ENCODE peak calls at places on chromosomes 2 and 18, in six cellular contexts. Y is psoas muscle; S is neural progenitor cell; J is CD8-positive, alpha-beta T cell; I is fibroblast of lung; O is CD4-positive, alpha-beta memory T cell. V is an unnamed sample. For H3K4me1 and H3K36me3, the result is how much of the 10 kb centered on the place peaks cover.

GRCh38 chr2:69299772-69300516 is 87.1 kb downstream of the GFPT1 start:
- DNase-seq in Y (no peak), S (no peak), J (no peak), I (no peak), O (no peak), V (no peak)

GRCh38 chr2:190532581-190532980 is 1.9 kb downstream of the NEMP2 start:
- DNase-seq in Y (no peak), S (no peak), J (no peak), I (no peak), O (no peak), V (no peak)

GRCh38 chr2:239521518-239521815 is 120.6 kb upstream of the HDAC4 start:
- DNase-seq in Y (no peak), S (no peak), J (no peak), I (no peak), O (no peak), V (no peak)

GRCh38 chr2:240481720-240482119 is 46.3 kb downstream of the GPC1 start:
- DNase-seq in Y (no peak), S (no peak), J (no peak), I (no peak), O (no peak), V (no peak)

GRCh38 chr2:48249093-48249492 is 280.9 kb upstream of the STON1 start:
- DNase-seq in Y (no peak), S (no peak), J (no peak), I (peak), O (no peak), V (no peak)

GRCh38 chr2:109175350-109175678 is 46.3 kb downstream of the SH3RF3 start:
- DNase-seq in Y (no peak), S (no peak), J (no peak), I (no peak), O (no peak), V (peak)

GRCh38 chr2:181471227-181471626 is 14.0 kb downstream of the ITGA4 start:
- DNase-seq in Y (no peak), S (no peak), J (no peak), I (peak), O (peak), V (no peak)

GRCh38 chr2:100292022-100292580 is 30.2 kb downstream of the LONRF2 start:
- DNase-seq in Y (no peak), S (peak), J (peak), I (peak), O (no peak), V (no peak)

GRCh38 chr2:144350151-144350802 is 169.6 kb downstream of the ZEB2 start:
- DNase-seq in Y (no peak), S (peak), J (no peak), I (peak), O (no peak), V (no peak)

GRCh38 chr18:77191241-77191751 is 58.4 kb upstream of the GALR1 start:
- DNase-seq in Y (no peak), S (peak), J (no peak), I (peak), O (no peak), V (no peak)

GRCh38 chr2:205607146-205607545 is 75.2 kb upstream of the NRP2 start:
- DNase-seq in Y (no peak), S (no peak), J (no peak), I (no peak), O (no peak), V (no peak)

GRCh38 chr2:105919191-105919811 is 174.6 kb downstream of the NCK2 start:
- DNase-seq in Y (no peak), S (no peak), J (no peak), I (peak), O (no peak), V (no peak)

GRCh38 chr18:9612215-9612830 is 2.0 kb downstream of the PPP4R1 start:
- DNase-seq in Y (no peak), S (peak), J (peak), I (peak), O (peak), V (no peak)

GRCh38 chr2:162926501-162926900 is 87.9 kb upstream of the KCNH7 start:
- DNase-seq in Y (no peak), S (no peak), J (no peak), I (peak), O (no peak), V (no peak)

GRCh38 chr2:109582928-109583895 is 30.6 kb downstream of the SEPTIN10 start:
- DNase-seq in Y (no peak), S (no peak), J (no peak), I (peak), O (no peak), V (no peak)

GRCh38 chr2:202375006-202375610 is 1.0 kb upstream of the BMPR2 start:
- DNase-seq in Y (peak), S (peak), J (peak), I (peak), O (peak), V (no peak)

GRCh38 chr18:48020337-48021250 is 90.1 kb upstream of the SMAD2 start:
- DNase-seq in Y (no peak), S (no peak), J (no peak), I (no peak), O (no peak), V (no peak)

GRCh38 chr2:40412456-40412855 is 39.4 kb downstream of the SLC8A1 start:
- DNase-seq in Y (no peak), S (no peak), J (no peak), I (peak), O (no peak), V (no peak)

DNA sequence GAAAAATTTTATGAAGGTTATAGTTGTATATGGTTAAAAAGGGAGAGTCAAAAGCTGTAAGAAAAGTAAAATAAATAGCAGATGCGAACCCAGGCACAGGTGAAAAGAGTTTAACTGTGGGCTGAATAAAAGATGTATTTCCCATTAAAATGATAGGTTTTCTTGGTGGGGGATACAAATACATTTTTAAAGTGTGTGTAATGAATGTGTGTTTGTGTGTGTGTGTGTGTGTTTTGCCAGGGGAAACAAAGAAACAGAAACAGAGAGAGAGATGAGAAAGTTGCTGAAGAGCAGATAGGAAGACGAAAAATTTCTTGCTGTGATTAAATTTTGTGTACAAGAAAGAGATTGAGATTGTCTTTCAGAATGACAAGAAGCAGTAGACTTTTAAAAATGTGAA is 12.1 kb downstream of the TFPI start:
- DNase-seq in Y (no peak), S (no peak), J (no peak), I (peak), O (no peak), V (no peak)
- H3K4me1 ChIP-seq in Y (under half), S (under half), J (under half), I (under half), O (under half), V (under half)

GRCh38 chr2:98347298-98348065 is 1.2 kb downstream of the CNGA3 start:
- DNase-seq in Y (no peak), S (peak), J (no peak), I (no peak), O (no peak), V (no peak)
- H3K27ac ChIP-seq in Y (no peak), S (no peak), J (no peak), I (no peak), O (no peak), V (no peak)

DNA sequence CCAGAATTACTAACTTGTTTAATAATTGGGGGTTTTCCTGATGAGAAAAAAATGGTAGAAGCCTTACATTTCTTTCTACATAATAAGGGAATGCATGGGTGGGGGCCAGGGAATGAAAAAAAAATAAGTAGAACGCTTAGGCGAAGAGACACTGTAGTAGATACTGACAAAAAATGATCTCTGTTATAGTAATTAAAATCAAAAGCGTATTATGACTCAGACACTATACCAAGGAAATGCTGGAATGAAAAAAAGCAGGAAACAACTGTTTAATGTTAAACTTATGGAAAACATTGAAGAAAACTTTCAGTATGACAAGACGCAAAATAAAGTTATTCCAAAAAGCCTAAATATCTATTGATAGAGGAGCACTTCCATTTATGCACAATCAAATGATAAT is 42.9 kb downstream of the PRPF40A start:
- DNase-seq in Y (no peak), S (no peak), J (no peak), I (no peak), O (no peak), V (no peak)
- H3K36me3 ChIP-seq in Y (half or more), S (half or more), J (under half), I (under half), O (under half), V (under half)

GRCh38 chr2:232022733-232023132 is 61.2 kb downstream of the DIS3L2 start:
- DNase-seq in Y (no peak), S (no peak), J (no peak), I (no peak), O (no peak), V (no peak)

GRCh38 chr2:232021881-232022280 is 60.4 kb downstream of the DIS3L2 start:
- DNase-seq in Y (no peak), S (no peak), J (no peak), I (no peak), O (no peak), V (no peak)

GRCh38 chr2:232013701-232014353 is 52.3 kb downstream of the DIS3L2 start:
- DNase-seq in Y (no peak), S (no peak), J (no peak), I (peak), O (no peak), V (no peak)

GRCh38 chr2:232014681-232015080 is 53.2 kb downstream of the DIS3L2 start:
- DNase-seq in Y (no peak), S (no peak), J (no peak), I (no peak), O (no peak), V (no peak)

DNA sequence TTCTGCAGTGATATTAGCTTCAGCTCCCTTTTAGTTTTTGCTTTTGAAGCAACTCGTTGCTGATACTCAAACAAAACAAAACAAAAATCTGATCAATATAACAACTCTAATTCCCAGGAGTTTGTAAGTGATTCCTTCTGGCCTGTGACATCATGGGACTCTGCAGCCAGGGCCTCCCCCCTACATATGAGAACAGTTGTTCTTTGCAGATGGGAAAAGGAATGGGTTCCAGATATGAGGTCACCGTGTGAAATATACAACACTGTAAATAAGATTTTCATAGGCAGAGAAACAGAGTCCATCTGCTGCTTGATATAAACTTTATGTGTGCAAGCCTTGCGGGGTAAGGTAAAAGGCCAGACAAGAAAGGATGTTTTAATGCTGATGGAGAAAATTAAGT is 56.7 kb downstream of the DIS3L2 start:
- DNase-seq in Y (no peak), S (no peak), J (no peak), I (no peak), O (no peak), V (no peak)
- H3K4me1 ChIP-seq in Y (under half), S (under half), J (under half), I (under half), O (under half), V (under half)

GRCh38 chr2:178806543-178806942 is 680 bp downstream of the TTN start:
- DNase-seq in Y (no peak), S (no peak), J (no peak), I (no peak), O (no peak), V (no peak)
- H3K27ac ChIP-seq in Y (peak), S (no peak), J (no peak), I (no peak), O (no peak), V (no peak)

DNA sequence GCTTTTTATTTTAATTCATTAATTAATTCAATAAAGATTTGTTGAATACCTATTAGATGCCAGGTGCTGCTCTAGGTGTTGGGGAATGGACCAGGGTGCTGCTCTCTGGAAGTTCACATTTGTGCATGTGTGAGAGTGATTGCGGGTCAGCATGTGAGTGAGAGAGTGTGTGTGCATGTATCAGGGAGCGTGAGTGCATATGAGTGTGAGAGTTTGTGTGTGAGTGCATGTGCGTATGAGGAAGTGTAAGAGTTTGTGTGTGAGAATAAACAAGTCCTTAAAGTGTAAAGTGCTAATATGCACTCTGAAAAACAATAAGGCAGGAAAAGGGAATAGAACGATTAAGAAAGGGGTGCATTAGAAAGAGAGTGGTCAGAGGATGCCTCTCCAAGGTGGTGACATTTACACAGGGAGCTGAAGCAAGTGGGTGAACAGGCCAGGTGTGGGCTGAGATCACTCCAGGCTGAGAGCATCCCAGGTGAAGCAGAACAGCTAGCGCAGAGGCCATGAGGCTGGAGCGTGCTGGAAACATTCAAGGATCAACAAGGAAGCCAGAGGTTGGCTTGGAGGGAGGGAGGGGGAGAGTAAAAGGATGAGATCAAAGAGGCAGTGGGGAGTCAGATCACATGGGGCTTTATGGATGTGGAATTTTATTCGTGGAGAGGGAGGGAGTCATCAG is 50.5 kb upstream of the SLC1A4 start:
- DNase-seq in Y (no peak), S (no peak), J (no peak), I (no peak), O (no peak), V (no peak)
- H3K36me3 ChIP-seq in Y (under half), S (under half), J (under half), I (under half), O (under half), V (under half)

GRCh38 chr2:160223560-160223959 is 23.5 kb upstream of the ITGB6 start:
- DNase-seq in Y (no peak), S (no peak), J (no peak), I (no peak), O (no peak), V (no peak)
- H3K4me1 ChIP-seq in Y (half or more), S (under half), J (under half), I (under half), O (under half), V (under half)

V was measured in ascending aorta.